ENCODE peak calls at places on chromosomes 4 and X, in ten cellular contexts. One of them, this sample, is unnamed.

GRCh38 chr4:111943796-111944203 is 201.5 kb upstream of the FAM241A start:
- DNase-seq in stomach: peak; percentile 48
- DNase-seq in SJSA1: no peak
- DNase-seq in AG09309: no peak
- DNase-seq in KG1: no peak
- DNase-seq in fibroblast of pulmonary artery: peak; percentile 55
- DNase-seq in ACHN: peak; percentile 48
- DNase-seq in SK-N-DZ: peak; percentile 71
- DNase-seq in posterior vena cava: no peak
- DNase-seq in pancreas: peak; percentile 54
- DNase-seq in this sample: peak; percentile 72

GRCh38 chrX:133437771-133438170 is 22.5 kb upstream of the GPC4 start:
- DNase-seq in pancreas: no peak
- DNase-seq in SK-N-DZ: no peak
- DNase-seq in stomach: no peak
- DNase-seq in AG09309: no peak
- DNase-seq in fibroblast of pulmonary artery: no peak
- DNase-seq in SJSA1: no peak
- DNase-seq in posterior vena cava: no peak
- DNase-seq in ACHN: no peak
- DNase-seq in KG1: no peak
- DNase-seq in this sample: no peak

GRCh38 chrX:140343226-140343873 is 161.5 kb downstream of the SOX3 start:
- DNase-seq in stomach: no peak
- DNase-seq in KG1: no peak
- DNase-seq in SK-N-DZ: no peak
- DNase-seq in posterior vena cava: no peak
- DNase-seq in AG09309: no peak
- DNase-seq in ACHN: no peak
- DNase-seq in SJSA1: no peak
- DNase-seq in pancreas: no peak
- DNase-seq in fibroblast of pulmonary artery: no peak
- DNase-seq in this sample: peak; percentile 77

GRCh38 chr4:110108470-110108869 is 89.9 kb downstream of the ELOVL6 start:
- DNase-seq in ACHN: no peak
- DNase-seq in posterior vena cava: no peak
- DNase-seq in KG1: no peak
- DNase-seq in SK-N-DZ: no peak
- DNase-seq in SJSA1: no peak
- DNase-seq in pancreas: no peak
- DNase-seq in AG09309: no peak
- DNase-seq in fibroblast of pulmonary artery: no peak
- DNase-seq in stomach: no peak
- DNase-seq in this sample: no peak

GRCh38 chr4:111883557-111883999 is 261.7 kb upstream of the FAM241A start:
- DNase-seq in fibroblast of pulmonary artery: no peak
- DNase-seq in KG1: no peak
- DNase-seq in SJSA1: no peak
- DNase-seq in pancreas: no peak
- DNase-seq in ACHN: no peak
- DNase-seq in SK-N-DZ: peak; percentile 61
- DNase-seq in stomach: no peak
- DNase-seq in AG09309: no peak
- DNase-seq in posterior vena cava: no peak
- DNase-seq in this sample: peak; percentile 19

GRCh38 chr4:57443308-57444243 is 333.4 kb upstream of the IGFBP7 start:
- DNase-seq in AG09309: no peak
- DNase-seq in pancreas: peak; percentile 60
- DNase-seq in fibroblast of pulmonary artery: no peak
- DNase-seq in ACHN: no peak
- DNase-seq in KG1: no peak
- DNase-seq in SK-N-DZ: no peak
- DNase-seq in SJSA1: no peak
- DNase-seq in posterior vena cava: no peak
- DNase-seq in stomach: peak; percentile 44
- DNase-seq in this sample: no peak

GRCh38 chr4:25861422-25861926 is 1.3 kb downstream of the SEL1L3 start:
- DNase-seq in ACHN: peak; percentile 27
- DNase-seq in SJSA1: no peak
- DNase-seq in posterior vena cava: no peak
- DNase-seq in SK-N-DZ: no peak
- DNase-seq in KG1: no peak
- DNase-seq in fibroblast of pulmonary artery: peak; percentile 77
- DNase-seq in AG09309: no peak
- DNase-seq in stomach: no peak
- DNase-seq in pancreas: no peak
- DNase-seq in this sample: no peak

GRCh38 chr4:4820264-4820663 is 39.2 kb upstream of the MSX1 start:
- DNase-seq in fibroblast of pulmonary artery: no peak
- DNase-seq in pancreas: no peak
- DNase-seq in posterior vena cava: no peak
- DNase-seq in ACHN: no peak
- DNase-seq in AG09309: no peak
- DNase-seq in SJSA1: no peak
- DNase-seq in stomach: no peak
- DNase-seq in SK-N-DZ: peak; percentile 73
- DNase-seq in KG1: no peak
- DNase-seq in this sample: no peak

GRCh38 chrX:134936542-134936941 is 54.2 kb upstream of the SMIM10 start:
- DNase-seq in ACHN: no peak
- DNase-seq in posterior vena cava: no peak
- DNase-seq in stomach: no peak
- DNase-seq in SK-N-DZ: no peak
- DNase-seq in pancreas: no peak
- DNase-seq in fibroblast of pulmonary artery: peak; percentile 80
- DNase-seq in AG09309: peak; percentile 33
- DNase-seq in KG1: no peak
- DNase-seq in SJSA1: no peak
- DNase-seq in this sample: peak; percentile 73

GRCh38 chrX:142186103-142186502 is 19.0 kb downstream of the MAGEC2 start:
- DNase-seq in SK-N-DZ: no peak
- DNase-seq in pancreas: no peak
- DNase-seq in KG1: no peak
- DNase-seq in posterior vena cava: no peak
- DNase-seq in AG09309: no peak
- DNase-seq in fibroblast of pulmonary artery: no peak
- DNase-seq in SJSA1: no peak
- DNase-seq in stomach: no peak
- DNase-seq in ACHN: no peak
- DNase-seq in this sample: no peak

GRCh38 chrX:46341767-46342322 is 203.4 kb downstream of the ZNF674 start:
- DNase-seq in pancreas: no peak
- DNase-seq in SK-N-DZ: no peak
- DNase-seq in SJSA1: no peak
- DNase-seq in stomach: no peak
- DNase-seq in fibroblast of pulmonary artery: peak; percentile 7
- DNase-seq in posterior vena cava: no peak
- DNase-seq in KG1: no peak
- DNase-seq in AG09309: no peak
- DNase-seq in ACHN: no peak
- DNase-seq in this sample: no peak

GRCh38 chrX:125090046-125090445 is 229.6 kb upstream of the TEX13C start:
- DNase-seq in pancreas: no peak
- DNase-seq in fibroblast of pulmonary artery: no peak
- DNase-seq in AG09309: no peak
- DNase-seq in stomach: no peak
- DNase-seq in posterior vena cava: no peak
- DNase-seq in SJSA1: no peak
- DNase-seq in ACHN: no peak
- DNase-seq in KG1: no peak
- DNase-seq in SK-N-DZ: no peak
- DNase-seq in this sample: no peak

GRCh38 chrX:151552721-151553120 is 10.8 kb upstream of the PASD1 start:
- DNase-seq in AG09309: no peak
- DNase-seq in SK-N-DZ: no peak
- DNase-seq in fibroblast of pulmonary artery: no peak
- DNase-seq in pancreas: no peak
- DNase-seq in SJSA1: no peak
- DNase-seq in posterior vena cava: no peak
- DNase-seq in stomach: no peak
- DNase-seq in ACHN: no peak
- DNase-seq in KG1: no peak
- DNase-seq in this sample: no peak

GRCh38 chrX:104659037-104659744 is 93.2 kb downstream of the IL1RAPL2 start:
- DNase-seq in stomach: peak; percentile 75
- DNase-seq in ACHN: no peak
- DNase-seq in KG1: no peak
- DNase-seq in SJSA1: no peak
- DNase-seq in pancreas: peak; percentile 65
- DNase-seq in fibroblast of pulmonary artery: peak; percentile 5
- DNase-seq in posterior vena cava: no peak
- DNase-seq in SK-N-DZ: no peak
- DNase-seq in AG09309: no peak
- DNase-seq in this sample: no peak

GRCh38 chr4:151260526-151260925 is 16.4 kb upstream of the PRSS48 start:
- DNase-seq in pancreas: no peak
- DNase-seq in stomach: no peak
- DNase-seq in SJSA1: no peak
- DNase-seq in fibroblast of pulmonary artery: no peak
- DNase-seq in KG1: no peak
- DNase-seq in AG09309: no peak
- DNase-seq in posterior vena cava: no peak
- DNase-seq in ACHN: no peak
- DNase-seq in SK-N-DZ: no peak
- DNase-seq in this sample: peak; percentile 61

GRCh38 chrX:23505531-23506303 is 161.6 kb upstream of the PRDX4 start:
- DNase-seq in fibroblast of pulmonary artery: no peak
- DNase-seq in SK-N-DZ: peak; percentile 48
- DNase-seq in pancreas: no peak
- DNase-seq in posterior vena cava: no peak
- DNase-seq in AG09309: no peak
- DNase-seq in stomach: no peak
- DNase-seq in ACHN: no peak
- DNase-seq in KG1: no peak
- DNase-seq in SJSA1: no peak
- DNase-seq in this sample: no peak

GRCh38 chrX:131734621-131735020 is 190.7 kb downstream of the OR13H1 start:
- DNase-seq in pancreas: no peak
- DNase-seq in SJSA1: no peak
- DNase-seq in KG1: no peak
- DNase-seq in fibroblast of pulmonary artery: no peak
- DNase-seq in AG09309: peak; percentile 61
- DNase-seq in SK-N-DZ: peak; percentile 71
- DNase-seq in posterior vena cava: no peak
- DNase-seq in ACHN: no peak
- DNase-seq in stomach: peak; percentile 87
- DNase-seq in this sample: peak; percentile 3

GRCh38 chrX:97740044-97740443 is 856.3 kb downstream of the RPA4 start:
- DNase-seq in posterior vena cava: no peak
- DNase-seq in ACHN: no peak
- DNase-seq in SK-N-DZ: no peak
- DNase-seq in KG1: no peak
- DNase-seq in stomach: no peak
- DNase-seq in SJSA1: no peak
- DNase-seq in AG09309: no peak
- DNase-seq in pancreas: no peak
- DNase-seq in fibroblast of pulmonary artery: no peak
- DNase-seq in this sample: peak; percentile 3

GRCh38 chr4:182216005-182216404 is 27.2 kb upstream of the TENM3 start:
- DNase-seq in fibroblast of pulmonary artery: no peak
- DNase-seq in pancreas: no peak
- DNase-seq in AG09309: no peak
- DNase-seq in ACHN: no peak
- DNase-seq in posterior vena cava: no peak
- DNase-seq in SK-N-DZ: no peak
- DNase-seq in stomach: no peak
- DNase-seq in SJSA1: no peak
- DNase-seq in KG1: no peak
- DNase-seq in this sample: no peak

GRCh38 chr4:142558851-142559250 is 287.2 kb downstream of the INPP4B start:
- DNase-seq in pancreas: no peak
- DNase-seq in ACHN: no peak
- DNase-seq in posterior vena cava: no peak
- DNase-seq in stomach: no peak
- DNase-seq in AG09309: no peak
- DNase-seq in SK-N-DZ: no peak
- DNase-seq in fibroblast of pulmonary artery: peak; percentile 42
- DNase-seq in SJSA1: no peak
- DNase-seq in KG1: no peak
- DNase-seq in this sample: no peak

GRCh38 chr4:152735302-152735917 is 44.1 kb downstream of the TIGD4 start:
- DNase-seq in AG09309: no peak
- DNase-seq in fibroblast of pulmonary artery: peak; percentile 54
- DNase-seq in posterior vena cava: no peak
- DNase-seq in stomach: no peak
- DNase-seq in KG1: no peak
- DNase-seq in SK-N-DZ: peak; percentile 7
- DNase-seq in ACHN: peak; percentile 26
- DNase-seq in SJSA1: no peak
- DNase-seq in pancreas: no peak
- DNase-seq in this sample: peak; percentile 55

GRCh38 chrX:53290441-53291041 is 9.2 kb upstream of the IQSEC2 start:
- DNase-seq in AG09309: no peak
- DNase-seq in stomach: no peak
- DNase-seq in SK-N-DZ: no peak
- DNase-seq in SJSA1: no peak
- DNase-seq in KG1: no peak
- DNase-seq in pancreas: no peak
- DNase-seq in posterior vena cava: no peak
- DNase-seq in fibroblast of pulmonary artery: no peak
- DNase-seq in ACHN: no peak
- DNase-seq in this sample: no peak

GRCh38 chrX:13938053-13938765 is 91.5 kb downstream of the GEMIN8 start:
- DNase-seq in posterior vena cava: no peak
- DNase-seq in fibroblast of pulmonary artery: peak; percentile 2
- DNase-seq in AG09309: no peak
- DNase-seq in ACHN: no peak
- DNase-seq in stomach: peak; percentile 40
- DNase-seq in SK-N-DZ: peak; percentile 8
- DNase-seq in pancreas: peak; percentile 73
- DNase-seq in KG1: no peak
- DNase-seq in SJSA1: no peak
- DNase-seq in this sample: peak; percentile 1

GRCh38 chr4:4658051-4658450 is 116.2 kb upstream of the STX18 start:
- DNase-seq in SK-N-DZ: no peak
- DNase-seq in SJSA1: no peak
- DNase-seq in fibroblast of pulmonary artery: no peak
- DNase-seq in AG09309: no peak
- DNase-seq in pancreas: no peak
- DNase-seq in ACHN: no peak
- DNase-seq in KG1: no peak
- DNase-seq in stomach: no peak
- DNase-seq in posterior vena cava: no peak
- DNase-seq in this sample: peak; percentile 17

GRCh38 chr4:122588453-122589238 is 32.2 kb downstream of the IL21 start:
- DNase-seq in fibroblast of pulmonary artery: peak; percentile 16
- DNase-seq in posterior vena cava: no peak
- DNase-seq in KG1: no peak
- DNase-seq in AG09309: peak; percentile 44
- DNase-seq in SK-N-DZ: no peak
- DNase-seq in ACHN: no peak
- DNase-seq in SJSA1: no peak
- DNase-seq in stomach: no peak
- DNase-seq in pancreas: no peak
- DNase-seq in this sample: peak; percentile 45

GRCh38 chr4:41538017-41538733 is at the start of gene LIMCH1:
- DNase-seq in pancreas: no peak
- DNase-seq in KG1: no peak
- DNase-seq in SJSA1: peak; percentile 46
- DNase-seq in posterior vena cava: peak; percentile 90
- DNase-seq in ACHN: no peak
- DNase-seq in stomach: no peak
- DNase-seq in fibroblast of pulmonary artery: peak; percentile 22
- DNase-seq in AG09309: peak; percentile 43
- DNase-seq in SK-N-DZ: no peak
- DNase-seq in this sample: no peak

GRCh38 chrX:107825698-107826285 is at the start of gene MID2:
- DNase-seq in KG1: no peak
- DNase-seq in pancreas: peak; percentile 72
- DNase-seq in posterior vena cava: peak; percentile 84
- DNase-seq in fibroblast of pulmonary artery: peak; percentile 43
- DNase-seq in AG09309: no peak
- DNase-seq in SK-N-DZ: no peak
- DNase-seq in ACHN: peak; percentile 37
- DNase-seq in SJSA1: peak; percentile 50
- DNase-seq in stomach: peak; percentile 67
- DNase-seq in this sample: peak; percentile 52

GRCh38 chrX:119512145-119512800 is 44.0 kb downstream of the SLC25A5 start:
- DNase-seq in SJSA1: peak; percentile 58
- DNase-seq in pancreas: no peak
- DNase-seq in SK-N-DZ: peak; percentile 75
- DNase-seq in AG09309: peak; percentile 28
- DNase-seq in ACHN: peak; percentile 65
- DNase-seq in fibroblast of pulmonary artery: peak; percentile 80
- DNase-seq in stomach: peak; percentile 71
- DNase-seq in KG1: no peak
- DNase-seq in posterior vena cava: no peak
- DNase-seq in this sample: peak; percentile 75